ENCODE peak calls at places on chromosomes 7 and 10, in four cellular contexts. R is K562, L is HepG2, E is SK-N-SH. G is an unnamed sample.

GRCh38 chr7:31981874-31982390 is 88.3 kb downstream of the PDE1C start:
- DNase-seq in E (no peak), L (no peak), R (no peak), G (no peak)

GRCh38 chr10:125194814-125195213 is 34.5 kb upstream of the CTBP2 start:
- DNase-seq in R (no peak), E (no peak), L (no peak), G (no peak)

GRCh38 chr10:79093658-79094411 is 25.1 kb downstream of the ZMIZ1 start:
- DNase-seq in R (peak), L (peak), E (no peak), G (no peak)

GRCh38 chr10:9508616-9509015 is 1454.1 kb downstream of the GATA3 start:
- DNase-seq in E (no peak), R (no peak), L (no peak), G (no peak)

GRCh38 chr7:52540041-52540440 is 495.4 kb upstream of the POM121L12 start:
- DNase-seq in R (no peak), E (no peak), L (no peak), G (no peak)

GRCh38 chr7:132430863-132431822 is 145.1 kb downstream of the PLXNA4 start:
- DNase-seq in R (no peak), L (no peak), E (peak), G (no peak)

GRCh38 chr7:82472966-82473365 is 29.4 kb upstream of the CACNA2D1 start:
- DNase-seq in R (no peak), E (no peak), L (no peak), G (no peak)

GRCh38 chr7:42745357-42746022 is 166.4 kb downstream of the C7orf25 start:
- DNase-seq in E (peak), L (peak), R (peak), G (peak)

GRCh38 chr7:38211940-38212339 is 33.9 kb downstream of the STARD3NL start:
- DNase-seq in R (no peak), E (no peak), L (no peak), G (no peak)

GRCh38 chr7:39761435-39761834 is 138.1 kb downstream of the RALA start:
- DNase-seq in E (no peak), R (no peak), L (no peak), G (no peak)

GRCh38 chr7:27453702-27454405 is 208.8 kb downstream of the HIBADH start:
- DNase-seq in L (peak), R (no peak), E (peak), G (no peak)

GRCh38 chr7:94741179-94741578 is 85.2 kb upstream of the SGCE start:
- DNase-seq in L (peak), E (no peak), R (no peak), G (no peak)

GRCh38 chr7:54015251-54015650 is 526.9 kb upstream of the VSTM2A start:
- DNase-seq in L (no peak), E (no peak), R (no peak), G (no peak)

GRCh38 chr7:106444068-106444655 is 159.4 kb upstream of the NAMPT start:
- DNase-seq in E (no peak), L (no peak), R (no peak), G (no peak)

GRCh38 chr10:103124420-103125096 is 68.5 kb downstream of the NT5C2 start:
- DNase-seq in E (no peak), R (no peak), L (no peak), G (no peak)

GRCh38 chr7:52271663-52272062 is 763.8 kb upstream of the POM121L12 start:
- DNase-seq in R (no peak), L (no peak), E (no peak), G (no peak)

GRCh38 chr7:12821746-12822145 is 134.3 kb downstream of the ARL4A start:
- DNase-seq in R (no peak), E (no peak), L (peak), G (no peak)

GRCh38 chr7:151798851-151799428 is 78.0 kb downstream of the PRKAG2 start:
- DNase-seq in E (no peak), R (no peak), L (no peak), G (no peak)

GRCh38 chr10:84427903-84428650 is 99.7 kb downstream of the CCSER2 start:
- DNase-seq in L (peak), R (no peak), E (no peak), G (no peak)

DNA sequence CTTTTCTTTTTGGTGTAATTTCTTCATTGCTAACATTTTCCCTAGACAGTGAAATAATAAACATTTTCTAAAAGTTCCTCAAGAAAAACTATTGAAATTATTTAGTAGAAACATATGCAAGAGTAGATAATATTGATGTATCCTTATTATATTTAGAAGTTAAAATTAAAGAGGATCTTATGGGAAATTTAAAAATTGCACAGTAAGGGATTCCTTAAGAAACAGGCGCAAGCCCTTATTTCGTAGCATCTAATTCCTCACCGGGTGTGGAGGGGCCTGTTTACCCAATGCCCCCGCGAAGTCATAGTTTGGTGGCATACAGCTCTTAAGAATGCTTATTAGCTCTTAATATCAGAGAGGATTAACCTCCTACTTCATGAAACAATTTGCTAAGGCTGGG is 467.1 kb downstream of the DNAJB6 start:
- DNase-seq in R (no peak), L (no peak), E (no peak), G (no peak)
- TF ChIP-seq ELF1 in R (no peak), L (no peak), E (no peak), G (no peak)

DNA sequence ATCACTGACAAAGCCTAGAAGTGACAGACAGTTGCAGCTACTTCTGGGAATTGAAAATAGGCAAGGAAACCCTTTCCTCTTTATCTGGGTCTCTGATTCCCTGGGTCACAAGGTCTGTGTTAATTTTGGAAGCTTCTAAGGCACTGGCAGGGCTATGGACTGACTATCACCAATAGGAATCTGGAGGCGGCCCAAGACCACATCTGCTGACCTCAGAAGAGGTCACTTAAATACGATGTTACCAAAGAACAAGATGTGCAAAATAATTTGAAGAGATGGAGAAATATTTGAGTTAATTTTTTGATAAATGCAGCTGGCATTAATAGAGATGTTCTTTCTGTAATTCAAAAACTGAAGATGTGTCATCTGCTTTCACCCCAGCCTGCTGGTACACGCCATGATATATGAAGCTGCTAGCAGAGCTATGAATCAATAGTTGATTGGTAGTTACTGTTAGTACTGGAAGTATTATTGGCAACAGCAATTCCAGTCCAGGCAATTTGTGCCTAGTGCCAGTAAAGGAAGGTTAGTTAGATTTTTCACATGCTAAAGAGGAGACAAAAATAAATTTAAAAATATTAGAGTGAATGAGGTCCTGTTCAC is 5.5 kb upstream of the STEAP4 start:
- DNase-seq in E (no peak), L (no peak), R (no peak), G (no peak)
- TF ChIP-seq ELF1 in E (no peak), L (no peak), R (no peak), G (no peak)

GRCh38 chr7:117715784-117716445 is 157.3 kb downstream of the CTTNBP2 start:
- DNase-seq in E (peak), R (peak), L (peak), G (peak)
- TF ChIP-seq ELF1 in E (no peak), R (no peak), L (no peak), G (no peak)

DNA sequence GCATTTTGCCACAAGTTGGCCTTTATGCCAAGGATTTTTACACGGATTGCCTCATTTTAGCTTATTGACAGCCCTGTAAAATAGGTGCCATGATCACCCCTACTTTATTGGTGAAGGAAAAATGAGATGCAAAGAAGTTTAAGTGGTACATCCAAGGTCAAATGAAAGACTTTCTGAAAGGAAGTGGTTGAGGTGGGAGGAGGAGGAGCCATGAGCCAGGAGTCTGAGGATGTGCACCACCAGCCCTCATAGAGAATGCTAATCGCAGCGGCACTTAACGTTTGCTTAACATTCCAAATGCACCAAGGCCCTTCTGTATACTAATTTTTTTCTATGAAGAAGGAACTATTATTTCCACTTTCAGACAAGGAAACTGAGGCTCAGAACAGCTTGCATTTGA is 31.0 kb upstream of the LRRC18 start:
- DNase-seq in R (no peak), L (no peak), E (no peak), G (no peak)
- TF ChIP-seq ELF1 in R (no peak), L (no peak), E (no peak), G (no peak)

DNA sequence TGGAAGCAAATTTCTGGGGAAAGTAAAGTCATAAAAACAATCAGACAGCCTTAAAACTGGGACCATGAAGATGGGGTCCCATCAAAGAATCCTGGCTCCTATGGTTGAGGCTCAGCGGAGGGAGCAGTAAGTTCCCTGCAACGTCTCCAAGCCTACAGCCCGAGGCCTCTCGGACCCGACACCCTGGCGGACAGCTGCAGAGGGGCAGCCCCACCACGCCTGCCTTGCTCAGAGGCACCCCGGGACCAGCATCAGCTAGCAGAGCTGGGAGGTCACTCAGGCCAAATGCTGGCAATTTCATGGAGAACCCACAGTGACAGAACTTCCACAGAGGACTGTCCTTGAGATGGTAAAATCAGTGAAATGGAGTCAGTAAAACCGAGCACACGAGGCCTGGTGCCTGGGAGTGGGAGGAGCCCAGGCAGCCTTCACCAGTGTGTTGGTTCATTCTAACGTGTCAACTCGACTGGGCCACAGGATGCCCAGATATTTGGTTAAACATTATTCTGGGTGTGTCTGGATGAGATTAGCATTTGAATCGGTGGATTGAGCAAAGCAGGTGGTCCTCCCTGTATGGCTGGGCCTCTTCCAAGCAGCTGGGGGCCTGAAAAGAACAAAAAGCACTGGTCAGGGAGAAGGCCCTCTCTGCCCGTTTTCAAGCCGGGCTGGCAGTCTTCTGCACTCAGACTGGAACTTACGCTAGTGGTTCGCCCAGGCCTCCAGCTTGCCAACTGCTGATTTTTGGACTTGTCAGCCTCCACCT is 96.2 kb upstream of the INSIG1 start:
- DNase-seq in E (no peak), R (no peak), L (no peak), G (no peak)
- TF ChIP-seq ELF1 in E (no peak), R (no peak), L (no peak), G (no peak)

GRCh38 chr7:33764752-33765451 is 140.4 kb upstream of the BMPER start:
- DNase-seq in R (no peak), E (no peak), L (peak), G (no peak)
- TF ChIP-seq ELF1 in R (no peak), E (no peak), L (no peak), G (no peak)

GRCh38 chr10:98466916-98467505 is 20.3 kb upstream of the HPS1 start:
- DNase-seq in L (no peak), R (peak), E (no peak), G (no peak)

GRCh38 chr10:98461500-98461842 is 14.7 kb upstream of the HPS1 start:
- DNase-seq in E (no peak), R (no peak), L (no peak), G (no peak)

GRCh38 chr10:98465866-98466265 is 19.1 kb upstream of the HPS1 start:
- DNase-seq in E (no peak), L (no peak), R (no peak), G (no peak)

GRCh38 chr10:98463022-98463421 is 16.3 kb upstream of the HPS1 start:
- DNase-seq in R (peak), E (no peak), L (no peak), G (no peak)

GRCh38 chr10:98463976-98464754 is 17.4 kb upstream of the HPS1 start:
- DNase-seq in L (no peak), R (no peak), E (no peak), G (no peak)
- TF ChIP-seq ELF1 in L (no peak), R (no peak), E (no peak), G (no peak)

G was measured in HCT116.